ENCODE peak calls at places on chromosomes 4 and X, in eight cellular contexts. One of them, this sample, is unnamed. For H3K27me3, the result is how much of the 10 kb centered on the place peaks cover.

GRCh38 chr4:55409468-55410171 is 13.9 kb downstream of the TMEM165 start:
- DNase-seq in SK-N-SH: no peak
- DNase-seq in neural progenitor cell: peak
- DNase-seq in HCT116: no peak
- DNase-seq in H1: no peak
- DNase-seq in left ventricle myocardium inferior: no peak
- DNase-seq in uterus: no peak
- DNase-seq in psoas muscle: no peak
- DNase-seq in this sample: no peak

GRCh38 chrX:40154229-40154852 is 56.6 kb upstream of the BCOR start:
- DNase-seq in H1: peak
- DNase-seq in uterus: no peak
- DNase-seq in HCT116: no peak
- DNase-seq in left ventricle myocardium inferior: peak
- DNase-seq in psoas muscle: peak
- DNase-seq in SK-N-SH: peak
- DNase-seq in neural progenitor cell: peak
- DNase-seq in this sample: no peak

GRCh38 chr4:168886361-168886760 is 123.7 kb downstream of the CBR4 start:
- DNase-seq in HCT116: peak
- DNase-seq in uterus: no peak
- DNase-seq in left ventricle myocardium inferior: no peak
- DNase-seq in SK-N-SH: no peak
- DNase-seq in psoas muscle: no peak
- DNase-seq in H1: no peak
- DNase-seq in neural progenitor cell: no peak
- DNase-seq in this sample: peak

GRCh38 chr4:138522366-138522765 is 280.2 kb upstream of the SLC7A11 start:
- DNase-seq in left ventricle myocardium inferior: no peak
- DNase-seq in neural progenitor cell: peak
- DNase-seq in SK-N-SH: no peak
- DNase-seq in H1: no peak
- DNase-seq in uterus: no peak
- DNase-seq in HCT116: peak
- DNase-seq in psoas muscle: no peak
- DNase-seq in this sample: peak

GRCh38 chrX:155216940-155217450 is 735 bp downstream of the VBP1 start:
- DNase-seq in left ventricle myocardium inferior: no peak
- DNase-seq in SK-N-SH: peak
- DNase-seq in uterus: no peak
- DNase-seq in H1: no peak
- DNase-seq in psoas muscle: no peak
- DNase-seq in neural progenitor cell: peak
- DNase-seq in HCT116: no peak
- DNase-seq in this sample: no peak

GRCh38 chr4:6772223-6772928 is 10.2 kb upstream of the KIAA0232 start:
- DNase-seq in H1: no peak
- DNase-seq in SK-N-SH: no peak
- DNase-seq in psoas muscle: peak
- DNase-seq in left ventricle myocardium inferior: no peak
- DNase-seq in HCT116: no peak
- DNase-seq in neural progenitor cell: no peak
- DNase-seq in uterus: no peak
- DNase-seq in this sample: no peak

GRCh38 chrX:133444196-133444595 is 28.9 kb upstream of the GPC4 start:
- DNase-seq in HCT116: no peak
- DNase-seq in SK-N-SH: no peak
- DNase-seq in left ventricle myocardium inferior: no peak
- DNase-seq in neural progenitor cell: no peak
- DNase-seq in uterus: no peak
- DNase-seq in psoas muscle: no peak
- DNase-seq in H1: no peak
- DNase-seq in this sample: peak

GRCh38 chrX:40325161-40325560 is 227.4 kb upstream of the BCOR start:
- DNase-seq in left ventricle myocardium inferior: no peak
- DNase-seq in HCT116: no peak
- DNase-seq in uterus: no peak
- DNase-seq in psoas muscle: no peak
- DNase-seq in H1: no peak
- DNase-seq in SK-N-SH: no peak
- DNase-seq in neural progenitor cell: no peak
- DNase-seq in this sample: no peak

GRCh38 chr4:116055857-116056827 is 942.7 kb upstream of the NDST4 start:
- DNase-seq in left ventricle myocardium inferior: no peak
- DNase-seq in HCT116: peak
- DNase-seq in psoas muscle: no peak
- DNase-seq in SK-N-SH: peak
- DNase-seq in uterus: no peak
- DNase-seq in H1: no peak
- DNase-seq in neural progenitor cell: peak
- DNase-seq in this sample: peak

GRCh38 chr4:4810365-4810764 is 49.1 kb upstream of the MSX1 start:
- DNase-seq in SK-N-SH: no peak
- DNase-seq in left ventricle myocardium inferior: no peak
- DNase-seq in H1: no peak
- DNase-seq in HCT116: no peak
- DNase-seq in uterus: no peak
- DNase-seq in psoas muscle: no peak
- DNase-seq in neural progenitor cell: no peak
- DNase-seq in this sample: no peak

GRCh38 chr4:159484861-159485260 is 382.0 kb downstream of the RAPGEF2 start:
- DNase-seq in left ventricle myocardium inferior: no peak
- DNase-seq in H1: no peak
- DNase-seq in psoas muscle: no peak
- DNase-seq in SK-N-SH: no peak
- DNase-seq in HCT116: no peak
- DNase-seq in uterus: no peak
- DNase-seq in neural progenitor cell: no peak
- DNase-seq in this sample: peak

GRCh38 chr4:6342530-6343293 is 73.1 kb downstream of the WFS1 start:
- DNase-seq in SK-N-SH: peak
- DNase-seq in neural progenitor cell: peak
- DNase-seq in uterus: peak
- DNase-seq in HCT116: no peak
- DNase-seq in left ventricle myocardium inferior: peak
- DNase-seq in H1: no peak
- DNase-seq in psoas muscle: no peak
- DNase-seq in this sample: peak

GRCh38 chrX:64394874-64395567 is at the start of gene MTMR8:
- DNase-seq in uterus: peak
- DNase-seq in SK-N-SH: peak
- DNase-seq in neural progenitor cell: peak
- DNase-seq in psoas muscle: peak
- DNase-seq in HCT116: peak
- DNase-seq in left ventricle myocardium inferior: peak
- DNase-seq in H1: peak
- DNase-seq in this sample: peak

GRCh38 chr4:6204098-6204497 is 3.7 kb upstream of the JAKMIP1 start:
- DNase-seq in SK-N-SH: no peak
- DNase-seq in neural progenitor cell: no peak
- DNase-seq in HCT116: no peak
- DNase-seq in uterus: no peak
- DNase-seq in left ventricle myocardium inferior: no peak
- DNase-seq in H1: no peak
- DNase-seq in psoas muscle: no peak
- DNase-seq in this sample: no peak

GRCh38 chrX:19627533-19627932 is 112.2 kb upstream of the MAP3K15 start:
- DNase-seq in neural progenitor cell: no peak
- DNase-seq in HCT116: no peak
- DNase-seq in psoas muscle: no peak
- DNase-seq in left ventricle myocardium inferior: no peak
- DNase-seq in uterus: no peak
- DNase-seq in SK-N-SH: no peak
- DNase-seq in H1: no peak
- DNase-seq in this sample: peak

GRCh38 chrX:105331244-105331643 is 110.8 kb upstream of the TEX13A start:
- DNase-seq in uterus: no peak
- DNase-seq in SK-N-SH: no peak
- DNase-seq in HCT116: no peak
- DNase-seq in psoas muscle: no peak
- DNase-seq in left ventricle myocardium inferior: no peak
- DNase-seq in H1: no peak
- DNase-seq in neural progenitor cell: no peak
- DNase-seq in this sample: peak

GRCh38 chrX:38985375-38985774 is 184.1 kb downstream of the MID1IP1 start:
- DNase-seq in psoas muscle: no peak
- DNase-seq in SK-N-SH: peak
- DNase-seq in left ventricle myocardium inferior: no peak
- DNase-seq in neural progenitor cell: no peak
- DNase-seq in uterus: no peak
- DNase-seq in HCT116: no peak
- DNase-seq in H1: no peak
- DNase-seq in this sample: peak

GRCh38 chr4:141056473-141056872 is 76.8 kb downstream of the RNF150 start:
- DNase-seq in uterus: no peak
- DNase-seq in HCT116: no peak
- DNase-seq in psoas muscle: no peak
- DNase-seq in left ventricle myocardium inferior: no peak
- DNase-seq in SK-N-SH: no peak
- DNase-seq in neural progenitor cell: peak
- DNase-seq in H1: no peak
- DNase-seq in this sample: no peak

GRCh38 chr4:112765317-112765989 is 128.5 kb downstream of the LARP7 start:
- DNase-seq in neural progenitor cell: peak
- DNase-seq in SK-N-SH: peak
- DNase-seq in psoas muscle: no peak
- DNase-seq in uterus: no peak
- DNase-seq in HCT116: peak
- DNase-seq in left ventricle myocardium inferior: no peak
- DNase-seq in H1: no peak
- DNase-seq in this sample: peak

GRCh38 chr4:105061136-105061696 is 85.5 kb upstream of the TET2 start:
- DNase-seq in SK-N-SH: no peak
- DNase-seq in uterus: no peak
- DNase-seq in psoas muscle: no peak
- DNase-seq in neural progenitor cell: peak
- DNase-seq in left ventricle myocardium inferior: no peak
- DNase-seq in HCT116: peak
- DNase-seq in H1: no peak
- DNase-seq in this sample: peak

GRCh38 chr4:126221717-126222116 is 907.0 kb downstream of the FAT4 start:
- DNase-seq in SK-N-SH: peak
- DNase-seq in left ventricle myocardium inferior: no peak
- DNase-seq in H1: no peak
- DNase-seq in neural progenitor cell: no peak
- DNase-seq in psoas muscle: no peak
- DNase-seq in HCT116: no peak
- DNase-seq in uterus: no peak
- DNase-seq in this sample: no peak

GRCh38 chrX:17656556-17656955 is 80.7 kb upstream of the SCML1 start:
- DNase-seq in SK-N-SH: no peak
- DNase-seq in H1: peak
- DNase-seq in uterus: no peak
- DNase-seq in left ventricle myocardium inferior: no peak
- DNase-seq in neural progenitor cell: no peak
- DNase-seq in HCT116: no peak
- DNase-seq in psoas muscle: no peak
- DNase-seq in this sample: no peak
- H3K4me3 ChIP-seq in SK-N-SH: no peak
- H3K4me3 ChIP-seq in H1: peak
- H3K4me3 ChIP-seq in uterus: no peak
- H3K4me3 ChIP-seq in left ventricle myocardium inferior: peak
- H3K4me3 ChIP-seq in neural progenitor cell: peak
- H3K4me3 ChIP-seq in HCT116: no peak
- H3K4me3 ChIP-seq in psoas muscle: no peak
- H3K4me3 ChIP-seq in this sample: no peak

DNA sequence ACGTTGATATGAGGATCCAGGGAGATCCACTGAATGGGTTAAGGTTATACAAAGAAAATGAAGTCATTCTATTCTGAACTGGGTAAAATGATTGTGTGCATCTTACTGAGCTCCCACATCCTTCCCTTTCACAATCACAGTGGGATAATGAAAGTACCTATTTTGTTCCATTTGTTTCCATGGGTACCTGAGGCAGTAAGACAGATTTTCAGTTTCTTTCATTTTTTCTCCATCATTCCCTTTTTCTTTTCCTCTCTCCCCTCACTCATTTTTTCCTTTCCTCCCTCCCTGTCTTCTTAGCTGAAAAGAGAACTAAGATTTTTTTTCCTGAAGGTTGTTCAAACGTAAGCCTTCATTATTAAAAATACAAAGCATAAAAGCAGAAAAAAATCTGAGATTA is 4.6 kb downstream of the GRIA2 start:
- DNase-seq in left ventricle myocardium inferior: no peak
- DNase-seq in neural progenitor cell: no peak
- DNase-seq in HCT116: no peak
- DNase-seq in uterus: no peak
- DNase-seq in SK-N-SH: no peak
- DNase-seq in H1: no peak
- DNase-seq in psoas muscle: no peak
- DNase-seq in this sample: no peak
- TF ChIP-seq CTCF in left ventricle myocardium inferior: no peak
- TF ChIP-seq CTCF in neural progenitor cell: no peak
- TF ChIP-seq CTCF in HCT116: no peak
- TF ChIP-seq CTCF in uterus: no peak
- TF ChIP-seq CTCF in SK-N-SH: no peak
- TF ChIP-seq CTCF in H1: no peak
- TF ChIP-seq CTCF in psoas muscle: no peak
- TF ChIP-seq CTCF in this sample: no peak

GRCh38 chrX:42090395-42090794 is 167.0 kb upstream of the CASK start:
- DNase-seq in neural progenitor cell: no peak
- DNase-seq in psoas muscle: no peak
- DNase-seq in HCT116: no peak
- DNase-seq in H1: no peak
- DNase-seq in left ventricle myocardium inferior: no peak
- DNase-seq in SK-N-SH: no peak
- DNase-seq in uterus: no peak
- DNase-seq in this sample: no peak

GRCh38 chrX:42089014-42089413 is 165.7 kb upstream of the CASK start:
- DNase-seq in neural progenitor cell: peak
- DNase-seq in uterus: no peak
- DNase-seq in psoas muscle: no peak
- DNase-seq in SK-N-SH: no peak
- DNase-seq in HCT116: no peak
- DNase-seq in left ventricle myocardium inferior: no peak
- DNase-seq in H1: no peak
- DNase-seq in this sample: no peak

GRCh38 chrX:42087960-42088359 is 164.6 kb upstream of the CASK start:
- DNase-seq in neural progenitor cell: peak
- DNase-seq in psoas muscle: no peak
- DNase-seq in left ventricle myocardium inferior: no peak
- DNase-seq in HCT116: no peak
- DNase-seq in H1: no peak
- DNase-seq in uterus: no peak
- DNase-seq in SK-N-SH: no peak
- DNase-seq in this sample: no peak

GRCh38 chrX:42079968-42080367 is 156.6 kb upstream of the CASK start:
- DNase-seq in uterus: no peak
- DNase-seq in H1: no peak
- DNase-seq in left ventricle myocardium inferior: no peak
- DNase-seq in HCT116: no peak
- DNase-seq in psoas muscle: no peak
- DNase-seq in SK-N-SH: no peak
- DNase-seq in neural progenitor cell: no peak
- DNase-seq in this sample: no peak

GRCh38 chrX:42085836-42086235 is 162.5 kb upstream of the CASK start:
- DNase-seq in psoas muscle: no peak
- DNase-seq in HCT116: peak
- DNase-seq in uterus: no peak
- DNase-seq in SK-N-SH: no peak
- DNase-seq in H1: no peak
- DNase-seq in left ventricle myocardium inferior: no peak
- DNase-seq in neural progenitor cell: no peak
- DNase-seq in this sample: peak
- H3K27me3 ChIP-seq in psoas muscle: under half
- H3K27me3 ChIP-seq in HCT116: under half
- H3K27me3 ChIP-seq in uterus: under half
- H3K27me3 ChIP-seq in SK-N-SH: under half
- H3K27me3 ChIP-seq in H1: under half
- H3K27me3 ChIP-seq in left ventricle myocardium inferior: under half
- H3K27me3 ChIP-seq in neural progenitor cell: under half
- H3K27me3 ChIP-seq in this sample: under half

GRCh38 chr4:89334311-89334710 is 26.7 kb upstream of the GPRIN3 start:
- DNase-seq in psoas muscle: no peak
- DNase-seq in HCT116: no peak
- DNase-seq in H1: no peak
- DNase-seq in neural progenitor cell: no peak
- DNase-seq in left ventricle myocardium inferior: no peak
- DNase-seq in SK-N-SH: no peak
- DNase-seq in uterus: no peak
- DNase-seq in this sample: no peak
- H3K4me3 ChIP-seq in psoas muscle: no peak
- H3K4me3 ChIP-seq in HCT116: no peak
- H3K4me3 ChIP-seq in H1: no peak
- H3K4me3 ChIP-seq in neural progenitor cell: no peak
- H3K4me3 ChIP-seq in left ventricle myocardium inferior: no peak
- H3K4me3 ChIP-seq in SK-N-SH: no peak
- H3K4me3 ChIP-seq in uterus: no peak
- H3K4me3 ChIP-seq in this sample: no peak